ENCODE peak calls at places on chromosomes 1 and 21, in five cellular contexts. X is K562, Y is SK-N-SH, J is HepG2, W is GM12878. I is an unnamed sample.

GRCh38 chr1:84300991-84301758 is at the start of gene SAMD13:
- DNase-seq in X (peak; percentile 39), Y (peak; percentile 51), J (no peak), W (peak; percentile 37), I (peak; percentile 58)

GRCh38 chr1:3241236-3241550 is 172.2 kb downstream of the PRDM16 start:
- DNase-seq in X (no peak), Y (no peak), J (no peak), W (no peak), I (no peak)

GRCh38 chr1:54575605-54576004 is 27.6 kb downstream of the ACOT11 start:
- DNase-seq in X (no peak), Y (no peak), J (no peak), W (no peak), I (no peak)

GRCh38 chr1:32769524-32770220 is 47.5 kb downstream of the YARS1 start:
- DNase-seq in X (peak; percentile 42), Y (no peak), J (no peak), W (no peak), I (no peak)

GRCh38 chr1:9815150-9815549 is 8.6 kb downstream of the CLSTN1 start:
- DNase-seq in X (no peak), Y (no peak), J (peak; percentile 64), W (no peak), I (no peak)

GRCh38 chr21:25560151-25560783 is 47.0 kb downstream of the MRPL39 start:
- DNase-seq in X (no peak), Y (no peak), J (no peak), W (no peak), I (no peak)

GRCh38 chr1:100164226-100164625 is 13.8 kb downstream of the LRRC39 start:
- DNase-seq in X (no peak), Y (no peak), J (no peak), W (no peak), I (no peak)

GRCh38 chr1:214563881-214564280 is 12.5 kb upstream of the PTPN14 start:
- DNase-seq in X (no peak), Y (no peak), J (no peak), W (no peak), I (no peak)

GRCh38 chr1:60571811-60572210 is 498.2 kb upstream of the C1orf87 start:
- DNase-seq in X (no peak), Y (no peak), J (no peak), W (no peak), I (no peak)

GRCh38 chr1:116152950-116153691 is 41.9 kb downstream of the MAB21L3 start:
- DNase-seq in X (no peak), Y (no peak), J (peak; percentile 97), W (no peak), I (no peak)

GRCh38 chr1:155938220-155938627 is 3.2 kb upstream of the RXFP4 start:
- DNase-seq in X (peak; percentile 75), Y (peak; percentile 71), J (peak; percentile 77), W (peak; percentile 50), I (peak; percentile 63)

GRCh38 chr1:244403431-244403830 is 48.3 kb downstream of the ADSS2 start:
- DNase-seq in X (no peak), Y (no peak), J (no peak), W (no peak), I (no peak)

GRCh38 chr1:156281281-156282142 is 1.1 kb downstream of the SMG5 start:
- DNase-seq in X (peak; percentile 74), Y (peak; percentile 36), J (peak; percentile 35), W (no peak), I (peak; percentile 57)

GRCh38 chr1:37999434-38000232 is 5.7 kb downstream of the FHL3 start:
- DNase-seq in X (peak; percentile 92), Y (peak; percentile 72), J (peak; percentile 75), W (no peak), I (peak; percentile 68)

GRCh38 chr21:41321211-41321907 is 4.8 kb downstream of the FAM3B start:
- DNase-seq in X (no peak), Y (no peak), J (no peak), W (no peak), I (no peak)

GRCh38 chr1:159917533-159917932 is 7.8 kb downstream of the TAGLN2 start:
- DNase-seq in X (no peak), Y (no peak), J (no peak), W (no peak), I (no peak)

GRCh38 chr1:67429011-67429527 is 1.1 kb downstream of the SERBP1 start:
- DNase-seq in X (peak; percentile 30), Y (peak; percentile 32), J (no peak), W (no peak), I (no peak)

GRCh38 chr1:224922404-224923164 is 6.9 kb upstream of the DNAH14 start:
- DNase-seq in X (peak; percentile 64), Y (peak; percentile 61), J (peak; percentile 30), W (peak; percentile 11), I (no peak)

GRCh38 chr1:230270940-230271325 is 155.2 kb downstream of the PGBD5 start:
- DNase-seq in X (no peak), Y (peak; percentile 70), J (no peak), W (no peak), I (no peak)

GRCh38 chr1:22376001-22376400 is 75.7 kb upstream of the ZBTB40 start:
- DNase-seq in X (no peak), Y (no peak), J (no peak), W (no peak), I (no peak)

GRCh38 chr1:79373481-79374132 is 367.1 kb upstream of the ADGRL4 start:
- DNase-seq in X (no peak), Y (no peak), J (no peak), W (no peak), I (no peak)

GRCh38 chr1:83808536-83808935 is 190.4 kb downstream of the TTLL7 start:
- DNase-seq in X (no peak), Y (no peak), J (no peak), W (no peak), I (no peak)

GRCh38 chr1:39926343-39926769 is 24.6 kb upstream of the MYCL start:
- DNase-seq in X (no peak), Y (no peak), J (peak; percentile 13), W (no peak), I (no peak)

GRCh38 chr1:41917835-41918449 is 780 bp downstream of the HIVEP3 start:
- DNase-seq in X (no peak), Y (peak; percentile 73), J (no peak), W (no peak), I (no peak)

GRCh38 chr1:171267391-171267790 is 19.1 kb downstream of the FMO1 start:
- DNase-seq in X (no peak), Y (no peak), J (no peak), W (no peak), I (no peak)

GRCh38 chr1:23922321-23922943 is 9.3 kb upstream of the CNR2 start:
- DNase-seq in X (no peak), Y (no peak), J (no peak), W (no peak), I (no peak)

GRCh38 chr1:168465942-168466702 is 77.7 kb downstream of the XCL2 start:
- DNase-seq in X (peak; percentile 81), Y (peak; percentile 25), J (peak; percentile 36), W (peak; percentile 88), I (no peak)

GRCh38 chr1:96538001-96538649 is 183.5 kb upstream of the PTBP2 start:
- DNase-seq in X (no peak), Y (peak; percentile 13), J (peak; percentile 31), W (no peak), I (peak; percentile 17)

GRCh38 chr1:245590726-245591125 is 435.9 kb downstream of the KIF26B start:
- DNase-seq in X (no peak), Y (no peak), J (no peak), W (no peak), I (no peak)

GRCh38 chr1:155834296-155834926 is 22.6 kb downstream of the GON4L start:
- DNase-seq in X (peak; percentile 83), Y (peak; percentile 16), J (no peak), W (no peak), I (no peak)

DNA sequence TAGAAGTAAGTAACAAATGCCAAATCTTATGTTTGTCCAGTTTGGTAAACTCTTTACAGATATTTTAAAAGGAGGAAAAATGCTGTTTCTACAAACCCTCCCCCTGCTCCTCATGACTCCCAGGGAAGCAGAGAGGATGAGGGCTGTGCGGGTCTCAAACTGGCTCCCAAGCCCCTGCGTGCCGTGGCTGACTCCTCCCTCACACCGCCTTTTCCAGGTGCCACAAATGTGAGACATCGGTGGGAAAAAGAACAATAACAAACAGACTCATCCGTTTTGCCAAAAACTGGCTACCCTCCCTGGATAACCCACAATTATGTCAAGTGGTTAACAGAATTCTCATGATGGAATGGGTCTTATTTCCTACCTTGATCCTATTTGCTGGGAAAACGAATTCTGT is 594.6 kb downstream of the PTPRU start:
- DNase-seq in X (no peak), Y (no peak), J (no peak), W (no peak), I (no peak)
- TF ChIP-seq GABPA in X (no peak), Y (no peak), J (no peak), W (no peak), I (no peak)

GRCh38 chr1:212488436-212489283 is 55.9 kb downstream of the NENF start:
- DNase-seq in X (no peak), Y (no peak), J (peak; percentile 12), W (no peak), I (peak; percentile 12)
- TF ChIP-seq REST in X (no peak), Y (no peak), J (no peak), W (no peak), I (no peak)

DNA sequence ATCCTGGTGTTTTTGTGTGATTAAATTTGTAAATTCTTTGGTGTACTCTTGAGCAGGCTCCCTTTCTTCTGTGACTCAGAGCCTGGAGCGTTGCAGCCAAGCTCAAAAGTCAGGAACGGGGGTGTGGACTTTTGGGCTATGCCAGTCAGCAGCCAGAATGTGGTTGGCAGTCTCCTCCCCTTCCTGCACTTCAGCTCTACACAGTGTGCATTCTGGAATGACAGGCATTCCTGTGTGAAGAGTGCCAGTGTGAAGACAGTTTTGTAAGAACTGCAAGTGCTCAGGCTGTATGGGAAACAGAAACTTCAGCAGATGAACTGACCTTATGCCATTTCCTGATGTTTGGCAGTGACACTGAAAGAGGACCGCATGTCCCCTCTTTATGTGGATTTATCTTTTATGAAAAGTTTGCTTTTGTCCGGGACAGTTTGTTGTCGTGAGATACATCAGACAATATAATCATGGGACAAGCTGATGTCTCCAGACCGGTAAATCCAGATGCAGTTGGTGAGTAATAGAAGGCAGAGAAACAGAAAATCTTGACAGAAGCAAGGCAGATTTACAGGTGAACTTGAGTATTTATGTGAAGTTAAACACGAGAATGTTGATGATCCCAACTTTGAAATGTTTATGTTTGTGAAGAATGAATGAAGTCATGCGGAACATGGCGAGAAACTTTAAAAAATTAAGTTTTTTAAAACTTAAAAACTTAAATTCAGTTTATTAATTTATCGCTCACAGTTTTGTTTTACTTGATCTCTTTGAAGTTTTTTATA is 67.7 kb upstream of the RCC1 start:
- DNase-seq in X (peak; percentile 26), Y (peak; percentile 47), J (peak; percentile 96), W (no peak), I (peak; percentile 36)
- H3K4me3 ChIP-seq in X (peak overlapping the region; percentile 2), Y (peak overlapping the region; percentile 67), J (peak overlapping the region; percentile 0), W (peak overlapping the region; percentile 51), I (no peak overlapping the region)

GRCh38 chr1:184351416-184351975 is 35.3 kb upstream of the C1orf21 start:
- DNase-seq in X (no peak), Y (no peak), J (no peak), W (no peak), I (no peak)

GRCh38 chr1:184354719-184355118 is 32.1 kb upstream of the C1orf21 start:
- DNase-seq in X (no peak), Y (no peak), J (no peak), W (no peak), I (no peak)

DNA sequence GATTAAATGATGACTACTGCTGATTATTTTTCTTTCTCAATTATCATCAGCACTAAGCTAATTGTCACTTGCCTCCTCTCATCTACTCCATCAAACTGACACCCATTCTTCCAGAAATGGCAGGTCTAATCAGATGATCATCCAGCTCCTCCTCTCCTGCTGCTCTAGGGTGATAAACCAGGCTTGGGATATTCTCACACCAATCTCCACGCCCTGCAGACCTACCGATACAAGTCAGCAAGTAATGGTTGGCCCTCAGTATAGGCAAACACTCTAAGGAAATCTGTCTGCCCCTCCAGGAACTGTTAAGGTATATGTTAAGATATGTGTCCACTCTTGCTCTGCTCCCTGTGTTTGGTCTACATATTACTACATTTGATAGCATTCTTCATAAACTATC is 36.3 kb upstream of the C1orf21 start:
- DNase-seq in X (no peak), Y (no peak), J (no peak), W (no peak), I (no peak)
- TF ChIP-seq GABPA in X (no peak), Y (no peak), J (no peak), W (no peak), I (no peak)